ENCODE peak calls at places on chromosomes 2 and 18, in seven cellular contexts. F, L, Z, V, B, O and A are unnamed samples.
A peak's percentile ranks its signal among the peaks of the same experiment; 100 is the strongest.

GRCh38 chr2:158650646-158651357 is 144.3 kb upstream of the DAPL1 start:
- DNase-seq in F (no peak), L (no peak), Z (no peak), V (peak; percentile 18), B (no peak), O (no peak), A (no peak)

GRCh38 chr2:74887445-74887951 is 53.6 kb downstream of the HK2 start:
- DNase-seq in F (peak; percentile 70), L (no peak), Z (no peak), V (peak; percentile 69), B (peak; percentile 87), O (no peak), A (peak; percentile 65)

GRCh38 chr18:37505321-37505720 is 60.3 kb downstream of the CELF4 start:
- DNase-seq in F (no peak), L (no peak), Z (no peak), V (no peak), B (no peak), O (no peak), A (no peak)

GRCh38 chr18:54702687-54703086 is 111.6 kb downstream of the DYNAP start:
- DNase-seq in F (no peak), L (no peak), Z (no peak), V (no peak), B (peak; percentile 35), O (no peak), A (no peak)

GRCh38 chr2:176583530-176584101 is 314.4 kb downstream of the MTX2 start:
- DNase-seq in F (no peak), L (no peak), Z (no peak), V (peak; percentile 83), B (peak; percentile 84), O (peak; percentile 96), A (peak; percentile 84)

GRCh38 chr2:96397756-96398525 is 62.4 kb downstream of the NCAPH start:
- DNase-seq in F (no peak), L (no peak), Z (no peak), V (no peak), B (no peak), O (no peak), A (no peak)

GRCh38 chr2:150468350-150468960 is 19.0 kb downstream of the RND3 start:
- DNase-seq in F (no peak), L (no peak), Z (no peak), V (peak; percentile 4), B (peak; percentile 34), O (peak; percentile 28), A (peak; percentile 14)

GRCh38 chr2:29923110-29923721 is 1.8 kb upstream of the ALK start:
- DNase-seq in F (peak; percentile 92), L (peak; percentile 42), Z (peak; percentile 86), V (peak; percentile 81), B (peak; percentile 79), O (peak; percentile 33), A (peak; percentile 62)

GRCh38 chr2:64352292-64352691 is 101.7 kb upstream of the LGALSL start:
- DNase-seq in F (peak; percentile 66), L (no peak), Z (no peak), V (peak; percentile 48), B (no peak), O (no peak), A (no peak)

GRCh38 chr2:135212757-135213156 is 160.7 kb downstream of the RAB3GAP1 start:
- DNase-seq in F (no peak), L (no peak), Z (no peak), V (no peak), B (no peak), O (no peak), A (peak; percentile 54)

GRCh38 chr2:220165401-220165800 is 538.0 kb downstream of the SLC4A3 start:
- DNase-seq in F (peak; percentile 66), L (no peak), Z (no peak), V (peak; percentile 58), B (no peak), O (no peak), A (no peak)

GRCh38 chr2:177543007-177543760 is 150.6 kb downstream of the AGPS start:
- DNase-seq in F (no peak), L (no peak), Z (no peak), V (peak; percentile 21), B (peak; percentile 86), O (no peak), A (peak; percentile 49)

GRCh38 chr2:203437516-203437915 is 97.6 kb downstream of the RAPH1 start:
- DNase-seq in F (no peak), L (no peak), Z (no peak), V (no peak), B (peak; percentile 30), O (no peak), A (no peak)

GRCh38 chr18:65934874-65935273 is 184.1 kb downstream of the CDH7 start:
- DNase-seq in F (no peak), L (no peak), Z (no peak), V (no peak), B (no peak), O (no peak), A (no peak)

GRCh38 chr2:178012639-178013038 is 59.9 kb downstream of the PDE11A start:
- DNase-seq in F (no peak), L (no peak), Z (no peak), V (no peak), B (no peak), O (no peak), A (no peak)

GRCh38 chr18:35422227-35422626 is 45.1 kb upstream of the ZNF396 start:
- DNase-seq in F (no peak), L (no peak), Z (no peak), V (no peak), B (no peak), O (no peak), A (no peak)

GRCh38 chr2:179650420-179650819 is 211.0 kb downstream of the ZNF385B start:
- DNase-seq in F (no peak), L (no peak), Z (no peak), V (no peak), B (no peak), O (no peak), A (no peak)

GRCh38 chr18:10401930-10402329 is 52.5 kb upstream of the APCDD1 start:
- DNase-seq in F (no peak), L (no peak), Z (no peak), V (no peak), B (no peak), O (no peak), A (no peak)

GRCh38 chr2:2411008-2411407 is 79.9 kb upstream of the MYT1L start:
- DNase-seq in F (no peak), L (no peak), Z (no peak), V (no peak), B (no peak), O (no peak), A (no peak)

GRCh38 chr2:197804758-197805597 is 585 bp downstream of the PLCL1 start:
- DNase-seq in F (no peak), L (no peak), Z (no peak), V (no peak), B (peak; percentile 64), O (peak; percentile 61), A (peak; percentile 4)
- H2AFZ ChIP-seq in F (peak overlapping the region; percentile 39), L (no peak overlapping the region), Z (no peak overlapping the region), V (peak overlapping the region; percentile 87), B (peak overlapping the region; percentile 81), O (peak overlapping the region; percentile 79), A (peak overlapping the region; percentile 73)

GRCh38 chr2:42167458-42167857 is 1.7 kb upstream of the EML4 start:
- DNase-seq in F (no peak), L (no peak), Z (no peak), V (no peak), B (no peak), O (no peak), A (peak; percentile 40)

GRCh38 chr2:42169100-42169868 is at the start of gene EML4:
- DNase-seq in F (peak; percentile 97), L (peak; percentile 75), Z (peak; percentile 96), V (peak; percentile 88), B (peak; percentile 97), O (peak; percentile 84), A (peak; percentile 80)

GRCh38 chr2:42169869-42170465 is 814 bp downstream of the EML4 start:
- DNase-seq in F (no peak), L (no peak), Z (peak; percentile 93), V (no peak), B (peak; percentile 39), O (no peak), A (no peak)

GRCh38 chr2:42170619-42171395 is 1.7 kb downstream of the EML4 start:
- DNase-seq in F (no peak), L (no peak), Z (no peak), V (no peak), B (no peak), O (no peak), A (no peak)

DNA sequence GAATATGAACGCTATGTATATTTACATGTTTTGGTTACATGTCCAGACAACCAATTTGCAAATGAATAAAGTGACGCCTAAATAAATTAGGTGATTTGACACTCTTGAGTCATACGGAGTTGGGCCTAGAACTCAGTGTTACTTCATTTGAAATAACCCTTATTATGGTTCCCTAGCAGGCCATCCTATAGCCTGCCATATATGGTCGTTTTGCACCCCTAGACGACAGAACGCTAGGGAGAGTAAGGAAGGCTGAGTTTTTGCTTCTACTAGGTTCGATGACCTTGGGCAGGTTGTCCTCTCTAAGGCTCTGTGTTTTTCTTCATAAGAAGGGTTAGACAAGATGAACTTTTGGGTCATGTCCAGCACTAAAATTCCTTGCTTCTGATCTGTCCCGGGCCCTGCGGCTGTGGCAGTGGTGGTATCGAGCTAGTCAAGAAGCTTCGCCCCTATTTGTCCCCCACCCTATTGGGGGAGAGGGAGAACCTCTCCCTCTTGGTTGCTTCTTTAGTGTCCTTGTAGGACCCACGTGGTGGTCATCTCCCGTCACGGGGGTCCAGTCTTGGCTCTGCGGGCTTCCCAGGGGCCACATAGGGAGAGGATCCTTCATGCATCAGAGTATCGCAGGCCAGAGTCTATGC is 574 bp upstream of the EML4 start:
- DNase-seq in F (no peak), L (no peak), Z (no peak), V (no peak), B (no peak), O (no peak), A (no peak)
- H3K9ac ChIP-seq in F (no peak overlapping the region), L (peak overlapping the region; percentile 2), Z (peak overlapping the region; percentile 29), V (no peak overlapping the region), B (no peak overlapping the region), O (no peak overlapping the region), A (no peak overlapping the region)

DNA sequence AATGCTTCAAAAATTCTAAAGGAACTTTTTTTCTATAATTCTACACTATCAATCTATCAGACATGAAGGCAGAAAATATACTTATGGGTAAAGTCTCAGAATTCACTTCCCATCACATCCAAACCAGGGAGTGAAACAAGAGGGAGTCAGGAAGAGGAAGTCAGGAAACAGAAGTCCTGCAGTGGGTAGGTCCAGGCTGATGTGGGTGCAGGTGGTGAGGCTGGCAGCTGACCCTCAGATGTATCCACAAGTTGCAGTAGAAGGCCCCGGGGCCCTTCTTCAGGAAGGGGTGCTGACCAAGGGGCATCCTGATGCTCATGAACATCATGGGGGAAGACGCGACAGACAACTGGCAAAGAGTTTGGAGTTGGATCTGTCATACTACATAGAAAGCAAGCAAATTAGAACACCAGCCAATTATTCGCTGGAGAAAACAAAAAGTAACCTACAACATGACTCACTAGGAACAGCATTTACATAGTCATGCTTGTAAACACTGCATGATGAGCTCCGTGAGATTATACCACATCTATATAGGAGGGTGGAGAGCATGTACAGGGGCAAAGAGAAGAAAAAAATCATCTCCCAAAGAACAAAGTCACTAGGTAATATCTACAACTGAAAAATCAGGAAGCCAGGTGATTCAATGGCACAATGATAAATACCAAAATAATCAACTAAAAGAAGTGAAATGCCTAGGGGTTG is 4.2 kb downstream of the UXS1 start:
- DNase-seq in F (peak; percentile 60), L (no peak), Z (no peak), V (peak; percentile 88), B (peak; percentile 67), O (no peak), A (peak; percentile 43)
- H3K4me1 ChIP-seq in F (peaks cover 8% of the 10 kb centered on the region), L (peaks cover 14% of the 10 kb centered on the region), Z (peaks cover 15% of the 10 kb centered on the region), V (peaks cover 35% of the 10 kb centered on the region), B (peaks cover 8% of the 10 kb centered on the region), O (peaks cover 10% of the 10 kb centered on the region), A (peaks cover 4% of the 10 kb centered on the region)

GRCh38 chr2:233686967-233687366 is 5.3 kb downstream of the UGT1A7 start:
- DNase-seq in F (no peak), L (no peak), Z (peak; percentile 27), V (no peak), B (no peak), O (no peak), A (no peak)
- H2AFZ ChIP-seq in F (no peak overlapping the region), L (no peak overlapping the region), Z (no peak overlapping the region), V (no peak overlapping the region), B (no peak overlapping the region), O (no peak overlapping the region), A (no peak overlapping the region)